ENCODE peak calls at places on chromosomes 5 and 9, in four cellular contexts. W is K562, I is HepG2, A is GM12878. B is an unnamed sample.

GRCh38 chr5:172568308-172568923 is 72.6 kb upstream of the NEURL1B start:
- DNase-seq in W (no peak), I (no peak), A (no peak), B (no peak)

GRCh38 chr5:981466-981865 is 27.1 kb upstream of the NKD2 start:
- DNase-seq in W (no peak), I (no peak), A (no peak), B (no peak)

GRCh38 chr5:109690456-109691247 is 925 bp downstream of the MAN2A1 start:
- DNase-seq in W (peak), I (peak), A (no peak), B (peak)

GRCh38 chr5:531101-531748 is 7.0 kb upstream of the SLC9A3 start:
- DNase-seq in W (no peak), I (no peak), A (no peak), B (no peak)

GRCh38 chr5:178121450-178122276 is 8.3 kb downstream of the N4BP3 start:
- DNase-seq in W (no peak), I (no peak), A (no peak), B (no peak)

GRCh38 chr5:74562116-74562515 is 78.4 kb downstream of the ENC1 start:
- DNase-seq in W (no peak), I (no peak), A (no peak), B (no peak)

GRCh38 chr5:180648658-180649296 is 623 bp downstream of the FLT4 start:
- DNase-seq in W (peak), I (no peak), A (no peak), B (peak)

GRCh38 chr9:130254753-130255637 is 10.6 kb upstream of the HMCN2 start:
- DNase-seq in W (no peak), I (no peak), A (no peak), B (no peak)

GRCh38 chr5:33692983-33693382 is 198.8 kb downstream of the ADAMTS12 start:
- DNase-seq in W (no peak), I (no peak), A (no peak), B (no peak)

GRCh38 chr9:87283585-87283984 is 214.1 kb upstream of the DAPK1 start:
- DNase-seq in W (no peak), I (no peak), A (no peak), B (no peak)
- TF ChIP-seq TARDBP in W (no peak), I (no peak), A (no peak), B (no peak)

DNA sequence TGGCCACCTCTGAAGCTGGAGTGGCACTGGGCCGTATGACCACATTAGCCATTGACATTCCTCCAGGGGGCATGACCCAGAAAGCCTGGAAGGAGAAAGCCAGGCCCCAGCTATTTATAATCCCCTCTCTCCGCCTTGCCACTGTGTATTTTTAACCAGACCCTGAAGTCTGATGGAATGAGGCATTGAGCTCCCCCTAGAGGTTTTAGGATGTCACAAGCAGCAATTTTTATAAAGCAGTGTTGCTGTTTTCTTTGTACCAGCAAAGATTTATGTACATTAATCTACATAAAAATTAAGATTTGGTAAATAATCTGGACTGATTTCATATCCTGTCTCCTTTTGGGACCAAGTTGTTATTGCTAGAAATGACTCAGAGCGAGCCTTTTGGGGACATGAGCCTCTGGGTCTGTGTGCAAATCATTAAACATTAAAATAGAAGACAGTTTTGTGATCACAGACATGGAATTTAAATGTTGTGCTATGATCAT is 127.1 kb downstream of the TRIO start:
- DNase-seq in W (peak), I (peak), A (no peak), B (peak)
- TF ChIP-seq BHLHE40 in W (no peak), I (no peak), A (no peak), B (no peak)

DNA sequence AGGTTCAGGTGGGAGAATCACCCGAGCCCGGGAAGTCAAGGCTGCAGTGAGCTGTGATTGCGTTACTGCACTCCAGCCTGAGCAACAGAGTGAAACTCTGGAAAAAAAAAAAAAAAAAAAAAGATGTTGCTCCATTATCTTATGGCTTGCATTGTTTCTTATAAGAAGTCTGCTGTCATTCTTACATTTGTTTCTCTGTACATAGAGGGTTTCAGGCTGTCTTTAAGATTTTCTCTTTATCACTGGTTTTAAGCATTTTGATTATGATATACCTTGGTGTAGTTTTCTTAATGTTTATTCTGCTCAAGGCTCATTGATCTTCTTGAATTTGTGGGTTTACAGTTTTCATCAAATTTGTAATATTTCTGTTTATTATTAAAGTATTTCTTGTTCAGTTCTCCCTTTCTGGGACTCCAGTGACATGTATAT is 35.2 kb downstream of the MVB12B start:
- DNase-seq in W (no peak), I (no peak), A (no peak), B (no peak)
- TF ChIP-seq TARDBP in W (no peak), I (no peak), A (no peak), B (no peak)

DNA sequence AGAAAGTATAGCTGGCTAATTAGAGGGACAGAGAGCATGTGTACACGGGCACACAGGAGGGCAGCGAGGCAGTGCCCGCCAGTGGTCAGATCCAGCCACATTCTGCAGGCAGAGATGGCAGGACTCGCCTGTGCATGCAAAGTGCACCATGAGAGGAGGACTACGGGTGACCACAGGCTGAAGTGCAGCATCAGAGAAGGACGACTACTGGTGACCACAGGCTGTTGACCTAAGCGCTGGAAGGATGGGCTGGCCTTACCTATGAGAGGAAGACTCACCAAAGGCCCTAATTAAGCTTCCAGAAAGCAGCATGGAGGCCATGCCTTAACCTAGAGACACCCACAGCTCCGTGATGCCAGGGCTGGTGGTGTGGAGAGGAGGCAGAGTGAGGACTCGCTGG is 54.2 kb upstream of the SLC25A51 start:
- DNase-seq in W (no peak), I (no peak), A (no peak), B (no peak)
- TF ChIP-seq BHLHE40 in W (no peak), I (no peak), A (no peak), B (no peak)

DNA sequence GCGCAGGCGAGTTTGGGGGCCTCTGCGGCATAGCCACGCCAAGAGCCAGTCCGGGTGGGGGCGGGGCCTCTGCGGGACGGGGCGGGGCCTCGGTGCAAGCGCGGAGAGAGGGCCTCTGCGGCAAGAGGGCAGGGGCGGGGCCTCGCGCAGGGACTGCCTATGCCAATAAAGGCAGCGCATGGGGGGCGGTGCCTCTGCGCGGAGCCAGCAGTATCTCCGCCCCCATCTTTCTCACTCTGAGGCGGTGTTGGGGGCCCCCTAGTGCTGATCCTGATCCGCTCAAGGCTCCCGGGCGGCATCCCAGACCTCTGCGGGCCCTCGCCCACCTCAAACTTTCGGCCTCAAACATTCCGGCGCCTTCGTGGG is 9.2 kb upstream of the GPRIN1 start:
- DNase-seq in W (peak), I (peak), A (no peak), B (no peak)
- TF ChIP-seq TARDBP in W (no peak), I (no peak), A (no peak), B (no peak)

GRCh38 chr9:104869801-104870200 is 58.2 kb downstream of the ABCA1 start:
- DNase-seq in W (no peak), I (no peak), A (no peak), B (no peak)
- TF ChIP-seq BHLHE40 in W (no peak), I (no peak), A (no peak), B (no peak)

GRCh38 chr9:70007831-70008230 is 35.8 kb upstream of the MAMDC2 start:
- DNase-seq in W (no peak), I (no peak), A (no peak), B (no peak)

GRCh38 chr9:70003786-70004185 is 39.9 kb upstream of the MAMDC2 start:
- DNase-seq in W (no peak), I (no peak), A (no peak), B (no peak)

GRCh38 chr9:70000481-70000880 is 43.2 kb upstream of the MAMDC2 start:
- DNase-seq in W (no peak), I (no peak), A (no peak), B (no peak)

GRCh38 chr9:70006299-70006698 is 37.3 kb upstream of the MAMDC2 start:
- DNase-seq in W (no peak), I (no peak), A (no peak), B (no peak)

DNA sequence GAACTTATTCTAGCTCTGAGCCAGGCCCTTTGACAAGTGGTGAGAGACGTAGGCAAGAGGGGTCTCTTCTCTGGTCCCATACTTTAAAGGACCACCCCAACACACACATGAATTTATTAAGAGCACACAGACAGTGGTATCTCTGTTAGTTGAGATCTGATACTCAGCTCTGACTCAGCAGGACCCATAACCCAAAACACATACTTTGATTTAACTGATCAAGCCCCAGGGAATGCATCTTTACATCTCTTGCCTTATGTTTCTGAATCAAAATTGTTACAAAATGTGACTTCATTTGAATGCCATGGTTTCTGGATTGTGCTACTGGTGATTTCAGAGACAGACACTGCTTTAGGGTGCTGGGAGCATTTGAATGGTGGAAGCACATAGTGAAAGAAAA is 39.3 kb upstream of the MAMDC2 start:
- DNase-seq in W (no peak), I (no peak), A (no peak), B (no peak)
- TF ChIP-seq TARDBP in W (no peak), I (no peak), A (no peak), B (no peak)

DNA sequence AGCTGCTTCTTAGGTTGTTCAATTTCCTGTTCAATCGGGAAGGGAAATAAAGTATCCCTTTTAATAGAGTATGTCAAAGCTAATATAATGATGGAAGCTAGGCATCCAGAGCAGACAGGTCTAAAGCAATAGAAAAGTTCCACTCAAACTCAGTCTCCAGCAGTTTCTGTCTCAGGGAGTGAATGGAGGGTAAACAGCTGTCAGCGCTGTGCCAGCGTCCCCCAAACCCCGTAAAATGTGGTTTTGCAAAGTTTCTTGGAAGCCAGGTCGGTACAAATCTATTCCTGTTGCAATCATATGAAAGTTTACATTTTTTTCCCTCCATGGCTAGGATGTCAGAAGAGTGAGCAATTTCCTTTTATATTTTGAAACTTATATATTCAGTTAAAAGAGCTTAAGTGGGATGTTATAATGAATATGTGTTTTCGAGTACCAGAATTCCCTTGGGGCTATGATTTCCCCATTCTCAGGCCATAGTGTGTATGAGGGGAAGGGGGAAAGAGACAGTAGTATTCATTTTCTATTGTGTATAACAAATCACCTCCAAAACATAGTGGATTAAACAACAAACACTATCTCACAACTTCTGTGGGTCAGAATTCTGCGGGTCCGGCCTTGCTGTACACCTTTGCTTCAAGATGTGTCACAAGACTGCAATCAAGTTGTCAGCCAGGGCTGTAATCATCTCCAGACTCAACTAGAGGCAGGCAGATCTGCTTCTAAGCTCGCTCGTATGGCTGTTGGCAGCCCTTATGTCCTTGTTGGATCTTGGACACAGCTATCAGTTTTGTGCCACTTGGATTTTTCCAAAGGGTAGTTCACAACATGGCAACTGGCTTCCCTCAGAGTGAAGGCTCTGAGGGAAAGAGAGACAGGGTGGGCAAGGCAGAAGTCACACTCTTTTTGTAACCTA is 107.4 kb downstream of the SNX18 start:
- DNase-seq in W (no peak), I (no peak), A (no peak), B (no peak)
- TF ChIP-seq BHLHE40 in W (no peak), I (no peak), A (no peak), B (no peak)

GRCh38 chr9:135221951-135222631 is 134.6 kb downstream of the OLFM1 start:
- DNase-seq in W (no peak), I (no peak), A (no peak), B (no peak)

GRCh38 chr9:135222991-135223760 is 135.7 kb downstream of the OLFM1 start:
- DNase-seq in W (no peak), I (no peak), A (no peak), B (no peak)

GRCh38 chr9:135220601-135221575 is 133.4 kb downstream of the OLFM1 start:
- DNase-seq in W (no peak), I (no peak), A (no peak), B (no peak)

GRCh38 chr9:135219676-135220600 is 132.5 kb downstream of the OLFM1 start:
- DNase-seq in W (no peak), I (no peak), A (no peak), B (no peak)

GRCh38 chr9:135221576-135221950 is 134.1 kb downstream of the OLFM1 start:
- DNase-seq in W (no peak), I (no peak), A (no peak), B (no peak)
- TF ChIP-seq TARDBP in W (no peak), I (no peak), A (no peak), B (no peak)